ENCODE peak calls at places on chromosomes 12 and 14, in seven cellular contexts. U is mesothelial cell of epicardium; L is CD8-positive, alpha-beta T cell; V is upper lobe of right lung; I is brain microvascular endothelial cell; A is HL-60; G is H1. O is an unnamed sample.

GRCh38 chr12:15837141-15837781 is 44.9 kb upstream of the STRAP start:
- DNase-seq in U (no peak), L (no peak), V (no peak), I (no peak), A (no peak), G (no peak), O (no peak)

GRCh38 chr12:3150820-3151590 is 73.8 kb downstream of the TSPAN9 start:
- DNase-seq in U (no peak), L (no peak), V (no peak), I (no peak), A (no peak), G (no peak), O (no peak)

GRCh38 chr14:68181395-68182326 is 362.1 kb downstream of the RAD51B start:
- DNase-seq in U (no peak), L (no peak), V (no peak), I (no peak), A (no peak), G (no peak), O (no peak)

GRCh38 chr12:116759783-116760581 is 21.9 kb downstream of the RNFT2 start:
- DNase-seq in U (no peak), L (no peak), V (peak), I (no peak), A (no peak), G (no peak), O (no peak)

GRCh38 chr12:20616093-20616492 is 79.0 kb upstream of the SLCO1C1 start:
- DNase-seq in U (no peak), L (no peak), V (no peak), I (no peak), A (no peak), G (no peak), O (no peak)

GRCh38 chr14:89436274-89436656 is 19.2 kb upstream of the FOXN3 start:
- DNase-seq in U (no peak), L (no peak), V (no peak), I (no peak), A (no peak), G (no peak), O (no peak)

GRCh38 chr12:39692258-39692853 is 72.8 kb upstream of the ABCD2 start:
- DNase-seq in U (no peak), L (no peak), V (no peak), I (no peak), A (no peak), G (no peak), O (no peak)

GRCh38 chr14:101732128-101732527 is 29.4 kb upstream of the PPP2R5C start:
- DNase-seq in U (no peak), L (no peak), V (no peak), I (no peak), A (no peak), G (no peak), O (no peak)

GRCh38 chr12:45598761-45599160 is 130.7 kb upstream of the ARID2 start:
- DNase-seq in U (no peak), L (no peak), V (no peak), I (peak), A (no peak), G (no peak), O (no peak)

GRCh38 chr14:35224615-35225014 is 67.6 kb upstream of the PSMA6 start:
- DNase-seq in U (no peak), L (no peak), V (no peak), I (no peak), A (no peak), G (no peak), O (no peak)

GRCh38 chr14:30869525-30870150 is 4.7 kb upstream of the COCH start:
- DNase-seq in U (no peak), L (no peak), V (no peak), I (no peak), A (no peak), G (no peak), O (no peak)

GRCh38 chr12:67721216-67721615 is 72.7 kb downstream of the DYRK2 start:
- DNase-seq in U (no peak), L (no peak), V (no peak), I (no peak), A (no peak), G (no peak), O (no peak)

GRCh38 chr12:56880416-56881035 is 53.7 kb downstream of the SDR9C7 start:
- DNase-seq in U (no peak), L (no peak), V (no peak), I (no peak), A (no peak), G (no peak), O (no peak)

GRCh38 chr14:30620178-30620577 is 1.9 kb upstream of the SCFD1 start:
- DNase-seq in U (no peak), L (no peak), V (no peak), I (peak), A (no peak), G (no peak), O (no peak)

GRCh38 chr12:47377414-47378221 is 297.9 kb upstream of the AMIGO2 start:
- DNase-seq in U (no peak), L (no peak), V (peak), I (peak), A (no peak), G (no peak), O (no peak)

GRCh38 chr14:61562321-61563161 is 132.8 kb upstream of the HIF1A start:
- DNase-seq in U (no peak), L (no peak), V (no peak), I (peak), A (no peak), G (no peak), O (no peak)

GRCh38 chr12:54522213-54522612 is 24.7 kb downstream of the NCKAP1L start:
- DNase-seq in U (no peak), L (no peak), V (no peak), I (no peak), A (no peak), G (no peak), O (no peak)

GRCh38 chr12:122870163-122870842 is 25.6 kb downstream of the VPS37B start:
- DNase-seq in U (no peak), L (no peak), V (peak), I (no peak), A (no peak), G (no peak), O (no peak)

GRCh38 chr12:49041036-49041880 is 19.3 kb downstream of the KMT2D start:
- DNase-seq in U (no peak), L (no peak), V (peak), I (no peak), A (no peak), G (no peak), O (no peak)

GRCh38 chr12:56346663-56347062 is 8.0 kb downstream of the IL23A start:
- DNase-seq in U (no peak), L (no peak), V (no peak), I (no peak), A (no peak), G (no peak), O (no peak)

GRCh38 chr14:31206536-31207286 is 882 bp downstream of the HECTD1 start:
- DNase-seq in U (peak), L (peak), V (no peak), I (peak), A (peak), G (no peak), O (peak)

GRCh38 chr14:23931705-23932314 is 21.8 kb upstream of the DHRS4 start:
- DNase-seq in U (no peak), L (no peak), V (no peak), I (no peak), A (no peak), G (no peak), O (no peak)

GRCh38 chr12:4987076-4987775 is 56.5 kb upstream of the KCNA5 start:
- DNase-seq in U (no peak), L (no peak), V (no peak), I (no peak), A (no peak), G (no peak), O (no peak)

GRCh38 chr14:85535916-85536834 is 6.2 kb downstream of the FLRT2 start:
- DNase-seq in U (no peak), L (no peak), V (no peak), I (no peak), A (no peak), G (no peak), O (no peak)

GRCh38 chr12:123917337-123917850 is 55.2 kb downstream of the CCDC92 start:
- DNase-seq in U (no peak), L (no peak), V (no peak), I (no peak), A (no peak), G (no peak), O (no peak)

GRCh38 chr14:30227871-30228270 is 300.2 kb upstream of the PRKD1 start:
- DNase-seq in U (no peak), L (no peak), V (no peak), I (peak), A (no peak), G (no peak), O (no peak)

GRCh38 chr12:111174283-111175108 is 194.4 kb downstream of the PHETA1 start:
- DNase-seq in U (no peak), L (no peak), V (no peak), I (no peak), A (peak), G (no peak), O (no peak)
- TF ChIP-seq CTCF in U (no peak), L (no peak), V (peak), I (peak), A (no peak), G (peak), O (peak)

DNA sequence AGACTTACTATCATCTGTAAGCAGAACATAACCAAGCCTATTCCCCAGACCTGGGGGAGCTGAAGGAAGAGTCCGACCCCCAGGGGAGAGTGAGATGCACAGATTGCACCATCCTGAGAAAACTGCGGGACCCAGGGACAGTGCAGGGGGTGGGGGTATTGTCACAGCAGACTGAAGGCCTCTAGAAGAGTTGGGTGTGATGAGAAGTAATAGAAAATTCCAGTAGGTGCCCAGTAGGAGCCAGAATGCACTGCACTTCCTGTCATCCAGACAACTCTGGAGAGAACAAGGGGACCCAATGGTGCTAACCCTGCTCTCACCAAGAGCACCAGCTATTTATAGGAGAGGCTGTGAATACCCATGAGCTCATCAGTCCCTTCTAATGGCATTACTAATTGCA is 190.1 kb downstream of the BCL11B start:
- DNase-seq in U (no peak), L (no peak), V (no peak), I (no peak), A (no peak), G (no peak), O (no peak)
- TF ChIP-seq CTCF in U (no peak), L (no peak), V (no peak), I (no peak), A (no peak), G (no peak), O (no peak)

DNA sequence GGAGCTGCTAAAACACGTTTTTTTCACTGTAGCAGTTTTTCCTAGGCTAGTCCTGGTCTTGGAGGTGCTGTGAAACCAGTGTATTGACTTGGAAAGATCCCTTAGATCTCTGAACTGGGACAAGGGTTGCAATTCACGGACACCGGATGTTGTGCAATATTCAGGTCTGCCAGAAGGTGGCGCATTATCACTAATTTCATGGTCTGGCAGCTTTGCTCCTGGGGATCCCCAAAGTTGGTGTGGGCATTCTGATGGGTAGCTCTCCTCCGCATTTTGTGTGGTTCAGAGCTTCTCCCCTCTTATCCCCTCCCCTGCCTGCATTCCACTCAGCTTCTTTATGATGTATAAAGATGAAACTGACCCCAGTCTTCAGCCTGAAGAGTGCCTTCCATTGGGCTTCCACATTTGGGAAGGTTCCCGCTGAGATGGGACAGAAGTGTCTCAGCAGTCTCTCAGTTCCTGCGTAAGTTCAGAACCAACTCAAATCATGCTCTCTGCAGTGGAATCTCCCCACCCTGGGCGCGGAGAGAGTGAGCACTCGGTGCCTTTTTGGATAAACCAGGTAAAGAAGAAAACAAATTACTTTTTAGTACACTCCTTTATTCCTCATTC is 278.4 kb downstream of the NRXN3 start:
- DNase-seq in U (no peak), L (no peak), V (no peak), I (peak), A (peak), G (peak), O (peak)
- TF ChIP-seq CTCF in U (peak), L (peak), V (peak), I (peak), A (peak), G (peak), O (peak)

GRCh38 chr12:121812320-121812871 is 8.6 kb downstream of the SETD1B start:
- DNase-seq in U (no peak), L (no peak), V (peak), I (peak), A (peak), G (no peak), O (peak)
- TF ChIP-seq CTCF in U (peak), L (peak), V (no peak), I (no peak), A (no peak), G (no peak), O (peak)

GRCh38 chr14:54979039-54979438 is 47.9 kb downstream of the WDHD1 start:
- DNase-seq in U (no peak), L (no peak), V (no peak), I (no peak), A (no peak), G (no peak), O (no peak)

GRCh38 chr14:54976316-54976715 is 50.6 kb downstream of the WDHD1 start:
- DNase-seq in U (no peak), L (no peak), V (no peak), I (peak), A (no peak), G (no peak), O (no peak)

GRCh38 chr14:54975856-54976255 is 51.0 kb downstream of the WDHD1 start:
- DNase-seq in U (no peak), L (no peak), V (no peak), I (peak), A (no peak), G (no peak), O (no peak)

GRCh38 chr14:54985156-54985555 is 41.7 kb downstream of the WDHD1 start:
- DNase-seq in U (no peak), L (no peak), V (no peak), I (no peak), A (no peak), G (no peak), O (no peak)

DNA sequence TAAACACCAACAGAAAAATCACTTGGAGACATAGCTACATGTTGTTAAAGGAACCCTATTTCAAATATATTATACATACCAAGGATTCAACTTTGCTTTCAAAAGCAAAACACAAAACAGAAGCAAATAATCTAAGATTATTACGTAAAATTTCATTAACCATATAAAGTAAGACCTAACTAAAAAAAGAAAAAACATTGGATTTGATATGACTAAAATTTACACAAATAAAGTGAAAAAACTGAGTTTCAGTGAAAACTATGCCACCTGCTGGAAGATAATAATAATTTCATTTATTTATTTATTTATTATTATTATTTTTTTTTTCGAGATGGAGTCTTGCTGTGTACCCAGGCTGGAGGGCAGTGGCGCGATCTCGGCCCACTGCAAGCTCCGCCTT is 45.2 kb downstream of the WDHD1 start:
- DNase-seq in U (no peak), L (no peak), V (no peak), I (no peak), A (no peak), G (no peak), O (no peak)
- TF ChIP-seq CTCF in U (peak), L (peak), V (peak), I (no peak), A (no peak), G (no peak), O (peak)

GRCh38 chr14:69948311-69948710 is 69.1 kb downstream of the SMOC1 start:
- DNase-seq in U (no peak), L (no peak), V (no peak), I (no peak), A (no peak), G (no peak), O (no peak)
- TF ChIP-seq CTCF in U (no peak), L (no peak), V (no peak), I (no peak), A (no peak), G (no peak), O (no peak)

GRCh38 chr12:111764120-111764821 is 2.5 kb upstream of the ALDH2 start:
- DNase-seq in U (no peak), L (no peak), V (no peak), I (no peak), A (no peak), G (no peak), O (no peak)

GRCh38 chr12:111767362-111768158 is 827 bp downstream of the ALDH2 start:
- DNase-seq in U (no peak), L (no peak), V (no peak), I (no peak), A (no peak), G (no peak), O (no peak)

GRCh38 chr12:111768159-111768895 is 1.6 kb downstream of the ALDH2 start:
- DNase-seq in U (no peak), L (no peak), V (no peak), I (no peak), A (no peak), G (no peak), O (no peak)

GRCh38 chr12:111769599-111769998 is 2.9 kb downstream of the ALDH2 start:
- DNase-seq in U (no peak), L (no peak), V (no peak), I (no peak), A (no peak), G (no peak), O (no peak)

DNA sequence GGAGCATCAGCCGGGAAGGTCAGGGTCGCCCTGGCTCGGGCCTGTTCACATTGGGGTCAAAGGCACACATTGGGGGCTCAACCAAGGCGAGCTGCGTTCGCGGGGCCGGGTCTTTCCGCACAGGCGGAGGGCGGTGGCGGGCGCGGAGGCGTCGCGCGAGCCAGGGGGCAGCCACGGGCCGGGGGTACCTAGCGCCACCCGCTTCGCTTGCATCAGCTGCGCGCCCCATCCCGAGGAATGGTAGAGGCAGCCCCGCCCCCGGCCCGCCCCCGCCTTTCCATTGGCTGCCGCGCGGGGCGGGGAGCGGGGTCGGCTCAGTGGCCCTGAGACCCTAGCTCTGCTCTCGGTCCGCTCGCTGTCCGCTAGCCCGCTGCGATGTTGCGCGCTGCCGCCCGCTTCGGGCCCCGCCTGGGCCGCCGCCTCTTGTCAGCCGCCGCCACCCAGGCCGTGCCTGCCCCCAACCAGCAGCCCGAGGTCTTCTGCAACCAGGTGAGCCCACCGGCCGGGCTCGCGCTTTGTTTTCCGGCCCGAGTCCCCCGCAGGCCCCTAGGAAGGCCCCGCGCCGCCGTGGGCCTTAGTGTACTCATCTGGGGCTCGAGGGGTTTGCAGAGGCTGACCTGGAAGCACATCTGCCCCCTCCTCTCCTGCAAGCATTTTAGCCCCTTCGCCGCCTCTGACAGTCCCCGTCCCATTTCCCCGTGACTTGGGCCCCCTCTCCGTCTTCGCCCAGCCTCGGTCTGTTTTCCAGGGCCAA is at the start of gene ALDH2:
- DNase-seq in U (peak), L (no peak), V (peak), I (no peak), A (no peak), G (peak), O (peak)
- TF ChIP-seq CTCF in U (no peak), L (no peak), V (no peak), I (no peak), A (no peak), G (no peak), O (no peak)

GRCh38 chr14:99440278-99440677 is 40.4 kb downstream of the SETD3 start:
- DNase-seq in U (no peak), L (no peak), V (no peak), I (no peak), A (no peak), G (no peak), O (no peak)
- TF ChIP-seq CTCF in U (peak), L (no peak), V (no peak), I (no peak), A (no peak), G (peak), O (peak)

GRCh38 chr14:58414845-58415244 is 12.5 kb downstream of the TIMM9 start:
- DNase-seq in U (no peak), L (no peak), V (no peak), I (no peak), A (no peak), G (no peak), O (no peak)

DNA sequence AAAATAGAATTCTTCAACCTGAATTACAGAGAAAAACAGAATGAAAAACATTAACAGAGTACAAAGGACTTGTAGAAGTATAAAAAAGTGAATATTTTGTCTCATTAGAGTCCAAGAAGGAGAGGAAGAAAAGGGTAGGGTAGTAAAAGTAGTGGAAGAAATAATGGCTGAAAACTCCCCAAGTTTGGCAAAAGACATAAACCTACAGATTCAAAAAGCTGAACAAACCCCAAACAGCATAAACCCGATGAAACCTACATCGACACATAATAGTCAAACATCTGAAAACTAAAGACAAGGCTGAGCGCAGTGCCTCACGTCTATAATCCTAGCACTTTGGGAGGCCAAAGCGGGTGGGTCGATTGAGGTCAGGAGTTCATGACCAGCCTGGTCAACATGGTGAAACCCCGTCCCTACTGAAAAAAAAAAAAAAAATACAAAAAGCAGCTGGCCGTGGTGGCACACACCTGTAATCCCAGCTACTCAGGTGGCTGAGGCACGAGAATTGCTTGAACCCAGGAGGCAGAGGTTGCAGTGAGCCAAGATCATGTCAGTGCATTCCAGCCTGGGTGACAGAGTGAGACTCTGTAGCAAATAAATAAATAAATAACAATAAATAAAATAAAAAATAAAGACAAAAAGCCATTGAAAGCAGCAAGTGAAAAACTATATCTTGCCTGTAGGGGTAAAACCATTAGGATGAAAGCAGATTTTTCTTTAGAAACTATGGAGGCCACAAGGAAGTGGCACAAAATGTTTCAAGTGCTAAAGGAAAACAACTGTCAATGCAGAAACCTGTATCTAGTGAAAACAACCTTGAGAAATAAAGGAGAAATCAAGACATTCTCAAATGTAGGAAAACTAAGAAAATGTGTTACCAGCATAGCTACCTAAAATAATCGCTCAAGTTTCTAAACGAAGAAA is 11.4 kb downstream of the TIMM9 start:
- DNase-seq in U (no peak), L (no peak), V (no peak), I (no peak), A (no peak), G (no peak), O (no peak)
- TF ChIP-seq CTCF in U (no peak), L (no peak), V (no peak), I (no peak), A (no peak), G (no peak), O (peak)